ENCODE peak calls at places on chromosomes 3 and 15, in seven cellular contexts. D, Z, G, N, W, R and V are unnamed samples.
A peak's percentile ranks its signal among the peaks of the same experiment; 100 is the strongest.

GRCh38 chr3:171309906-171310359 is 150.3 kb downstream of the TNIK start:
- DNase-seq in D (no peak), Z (no peak), G (no peak), N (no peak), W (no peak), R (no peak), V (no peak)

GRCh38 chr15:57544840-57545239 is 46.9 kb upstream of the MYZAP start:
- DNase-seq in D (no peak), Z (no peak), G (no peak), N (no peak), W (no peak), R (no peak), V (no peak)

GRCh38 chr3:111669926-111670630 is 74.9 kb upstream of the ZBED2 start:
- DNase-seq in D (no peak), Z (no peak), G (no peak), N (no peak), W (no peak), R (no peak), V (no peak)

GRCh38 chr3:78140866-78141658 is 1101.2 kb downstream of the ROBO2 start:
- DNase-seq in D (no peak), Z (no peak), G (no peak), N (no peak), W (no peak), R (no peak), V (no peak)

GRCh38 chr15:41564286-41564959 is 5.4 kb downstream of the TYRO3 start:
- DNase-seq in D (no peak), Z (peak; percentile 62), G (no peak), N (no peak), W (no peak), R (no peak), V (no peak)

GRCh38 chr3:95002665-95003064 is 939.8 kb downstream of the NSUN3 start:
- DNase-seq in D (no peak), Z (no peak), G (no peak), N (no peak), W (no peak), R (no peak), V (no peak)

GRCh38 chr3:186268616-186269448 is 93.2 kb downstream of the DGKG start:
- DNase-seq in D (peak; percentile 53), Z (no peak), G (no peak), N (no peak), W (no peak), R (no peak), V (no peak)

GRCh38 chr3:188170461-188171459 is 16.8 kb downstream of the LPP start:
- DNase-seq in D (no peak), Z (no peak), G (no peak), N (no peak), W (no peak), R (peak; percentile 47), V (peak; percentile 10)

GRCh38 chr3:194990454-194991337 is 280.3 kb downstream of the XXYLT1 start:
- DNase-seq in D (no peak), Z (no peak), G (no peak), N (no peak), W (no peak), R (no peak), V (no peak)

GRCh38 chr15:71730277-71731144 is 79.8 kb upstream of the NR2E3 start:
- DNase-seq in D (peak; percentile 79), Z (peak; percentile 21), G (no peak), N (peak; percentile 35), W (peak; percentile 50), R (peak; percentile 3), V (peak; percentile 15)

GRCh38 chr3:181700168-181701087 is 11.3 kb upstream of the SOX2 start:
- DNase-seq in D (peak; percentile 82), Z (peak; percentile 48), G (peak; percentile 61), N (peak; percentile 40), W (peak; percentile 48), R (peak; percentile 28), V (peak; percentile 47)

GRCh38 chr3:42547401-42547945 is 34.3 kb downstream of the SEC22C start:
- DNase-seq in D (peak; percentile 73), Z (peak; percentile 83), G (peak; percentile 74), N (peak; percentile 67), W (peak; percentile 69), R (peak; percentile 70), V (peak; percentile 59)

GRCh38 chr15:90221251-90221900 is 12.4 kb downstream of the CIB1 start:
- DNase-seq in D (peak; percentile 66), Z (peak; percentile 66), G (no peak), N (peak; percentile 74), W (peak; percentile 78), R (no peak), V (no peak)

GRCh38 chr15:99618941-99619411 is 53.2 kb downstream of the MEF2A start:
- DNase-seq in D (no peak), Z (no peak), G (no peak), N (no peak), W (no peak), R (no peak), V (no peak)

GRCh38 chr3:128372281-128372680 is 94.4 kb downstream of the DNAJB8 start:
- DNase-seq in D (no peak), Z (no peak), G (no peak), N (no peak), W (no peak), R (no peak), V (no peak)

GRCh38 chr3:184740509-184741258 is 28.8 kb upstream of the MAGEF1 start:
- DNase-seq in D (no peak), Z (no peak), G (no peak), N (no peak), W (no peak), R (no peak), V (no peak)

GRCh38 chr3:195207731-195208130 is 63.2 kb downstream of the XXYLT1 start:
- DNase-seq in D (peak; percentile 38), Z (no peak), G (peak; percentile 38), N (no peak), W (no peak), R (no peak), V (no peak)

GRCh38 chr3:180063783-180064182 is 27.0 kb upstream of the PEX5L start:
- DNase-seq in D (no peak), Z (no peak), G (no peak), N (no peak), W (no peak), R (no peak), V (no peak)

GRCh38 chr3:123660900-123661299 is 76.0 kb upstream of the HACD2 start:
- DNase-seq in D (no peak), Z (peak; percentile 38), G (no peak), N (peak; percentile 92), W (peak; percentile 94), R (no peak), V (no peak)

GRCh38 chr3:57758686-57759085 is 2.6 kb downstream of the SLMAP start:
- DNase-seq in D (no peak), Z (no peak), G (no peak), N (no peak), W (no peak), R (no peak), V (no peak)

GRCh38 chr3:171055336-171056178 is 29.0 kb upstream of the SLC2A2 start:
- DNase-seq in D (no peak), Z (no peak), G (no peak), N (no peak), W (no peak), R (no peak), V (no peak)

GRCh38 chr3:68880632-68881031 is 51.7 kb downstream of the TAFA4 start:
- DNase-seq in D (no peak), Z (no peak), G (no peak), N (no peak), W (no peak), R (no peak), V (no peak)

GRCh38 chr3:52721002-52721741 is 15.3 kb downstream of the SPCS1 start:
- DNase-seq in D (no peak), Z (no peak), G (no peak), N (no peak), W (no peak), R (peak; percentile 8), V (peak; percentile 50)

GRCh38 chr3:153553605-153553945 is 391.5 kb downstream of the RAP2B start:
- DNase-seq in D (no peak), Z (no peak), G (no peak), N (no peak), W (no peak), R (no peak), V (no peak)

GRCh38 chr3:126446301-126446700 is 29.4 kb downstream of the ZXDC start:
- DNase-seq in D (no peak), Z (no peak), G (no peak), N (no peak), W (no peak), R (no peak), V (no peak)

GRCh38 chr3:171883257-171883892 is 40.2 kb downstream of the TMEM212 start:
- DNase-seq in D (no peak), Z (no peak), G (no peak), N (no peak), W (no peak), R (no peak), V (no peak)

GRCh38 chr15:27826902-27827321 is 272.2 kb downstream of the OCA2 start:
- DNase-seq in D (no peak), Z (no peak), G (no peak), N (no peak), W (no peak), R (no peak), V (no peak)

GRCh38 chr3:153397806-153398205 is 235.8 kb downstream of the RAP2B start:
- DNase-seq in D (no peak), Z (no peak), G (no peak), N (no peak), W (no peak), R (no peak), V (no peak)

GRCh38 chr3:112647122-112647521 is 6.2 kb upstream of the CCDC80 start:
- DNase-seq in D (no peak), Z (no peak), G (no peak), N (no peak), W (no peak), R (no peak), V (no peak)

GRCh38 chr3:94063497-94064119 is 747 bp downstream of the NSUN3 start:
- DNase-seq in D (peak; percentile 12), Z (no peak), G (no peak), N (no peak), W (no peak), R (no peak), V (peak; percentile 41)

GRCh38 chr3:170724599-170724998 is 138.7 kb upstream of the SLC7A14 start:
- DNase-seq in D (no peak), Z (no peak), G (no peak), N (no peak), W (peak; percentile 34), R (no peak), V (no peak)

GRCh38 chr15:39919740-39920509 is at the start of gene GPR176:
- DNase-seq in D (peak; percentile 22), Z (peak; percentile 74), G (peak; percentile 65), N (peak; percentile 24), W (peak; percentile 44), R (peak; percentile 18), V (peak; percentile 37)

GRCh38 chr3:37997321-37997720 is 6.7 kb downstream of the VILL start:
- DNase-seq in D (no peak), Z (no peak), G (no peak), N (no peak), W (peak; percentile 17), R (no peak), V (no peak)

GRCh38 chr15:48413304-48413703 is 82.1 kb downstream of the DUT start:
- DNase-seq in D (no peak), Z (no peak), G (no peak), N (no peak), W (no peak), R (no peak), V (no peak)